ENCODE peak calls at places on chromosomes 4 and X, in five cellular contexts. E, U, B, A and Y are unnamed samples.
A peak's percentile ranks its signal among the peaks of the same experiment; 100 is the strongest.

GRCh38 chrX:151694661-151695582 is at the start of gene PRRG3:
- DNase-seq in A (no peak), B (no peak), U (no peak), E (no peak), Y (no peak)

GRCh38 chr4:155854597-155855226 is 11.4 kb downstream of the ASIC5 start:
- DNase-seq in E (no peak), B (no peak), U (no peak), A (no peak), Y (no peak)

GRCh38 chrX:95059909-95060308 is 1385.9 kb downstream of the FAM133A start:
- DNase-seq in B (no peak), U (no peak), E (no peak), A (no peak), Y (no peak)

GRCh38 chr4:87053802-87054767 is 119.3 kb downstream of the AFF1 start:
- DNase-seq in E (no peak), A (no peak), U (no peak), B (no peak), Y (no peak)

GRCh38 chr4:45453258-45453841 is 670.5 kb downstream of the GABRG1 start:
- DNase-seq in E (no peak), A (no peak), B (no peak), U (no peak), Y (no peak)

GRCh38 chr4:3816256-3816825 is 50.2 kb downstream of the ADRA2C start:
- DNase-seq in B (no peak), E (no peak), U (peak; percentile 30), A (peak; percentile 35), Y (no peak)

GRCh38 chrX:38426785-38427184 is 74.4 kb downstream of the OTC start:
- DNase-seq in A (no peak), B (no peak), E (no peak), U (no peak), Y (no peak)

GRCh38 chr4:76302856-76303438 is 3.6 kb upstream of the STBD1 start:
- DNase-seq in B (no peak), A (no peak), E (no peak), U (no peak), Y (no peak)

GRCh38 chr4:89586318-89586717 is 250.6 kb downstream of the SNCA start:
- DNase-seq in B (no peak), E (no peak), A (no peak), U (no peak), Y (no peak)

GRCh38 chr4:174826660-174827059 is 2.4 kb downstream of the GLRA3 start:
- DNase-seq in B (no peak), E (no peak), U (no peak), A (no peak), Y (no peak)

GRCh38 chr4:175470141-175470540 is 341.9 kb downstream of the GPM6A start:
- DNase-seq in A (no peak), U (no peak), E (no peak), B (no peak), Y (no peak)

GRCh38 chrX:19593684-19594083 is 78.4 kb upstream of the MAP3K15 start:
- DNase-seq in E (no peak), A (no peak), B (no peak), U (no peak), Y (no peak)

GRCh38 chr4:129808242-129808641 is 712.3 kb downstream of the C4orf33 start:
- DNase-seq in B (no peak), U (no peak), A (no peak), E (no peak), Y (no peak)

GRCh38 chr4:148757171-148757570 is 315.0 kb upstream of the NR3C2 start:
- DNase-seq in A (no peak), U (no peak), E (no peak), B (no peak), Y (no peak)

GRCh38 chrX:83185887-83186286 is 322.2 kb upstream of the POU3F4 start:
- DNase-seq in A (no peak), E (no peak), U (peak; percentile 35), B (no peak), Y (no peak)

GRCh38 chrX:97531824-97532223 is 648.1 kb downstream of the RPA4 start:
- DNase-seq in B (no peak), A (no peak), E (no peak), U (no peak), Y (no peak)

DNA sequence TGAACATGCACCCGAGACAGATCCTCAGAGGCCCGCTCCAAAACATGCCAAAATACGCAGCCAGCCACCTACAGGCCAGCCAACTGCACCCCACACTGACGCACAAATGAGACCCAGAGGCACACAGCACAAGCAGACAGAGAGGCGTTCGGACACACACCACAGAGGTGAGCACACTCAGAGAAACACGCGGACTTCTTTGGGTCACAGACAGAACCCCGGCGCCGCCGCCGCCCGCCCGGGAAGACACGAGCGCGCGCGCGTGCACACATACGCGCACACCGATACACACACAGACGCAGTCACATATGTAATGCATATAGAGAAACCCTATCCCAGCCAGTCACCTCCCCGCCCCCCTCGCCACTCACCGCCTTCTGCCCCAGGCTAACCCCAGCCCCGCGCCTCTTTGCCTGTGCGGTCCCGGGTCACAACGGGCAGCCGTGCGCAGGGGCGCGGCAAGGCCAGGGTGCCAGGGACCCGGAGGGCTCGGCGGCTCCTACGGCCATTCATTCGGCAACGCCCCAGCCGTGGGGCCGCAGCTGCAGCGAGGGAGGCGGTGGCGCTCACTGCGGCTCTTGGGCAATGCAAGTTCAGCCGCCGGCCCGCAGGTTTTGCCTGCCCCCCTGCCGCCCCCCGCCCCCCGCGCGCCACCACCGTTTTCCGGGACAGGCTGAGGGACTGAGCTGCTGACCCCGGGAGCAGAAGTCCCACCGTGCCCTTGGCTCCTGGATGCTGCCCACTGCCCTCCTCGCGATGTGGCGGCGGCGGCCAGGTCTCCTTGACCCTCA is 532 bp downstream of the SEPTIN6 start:
- DNase-seq in B (peak; percentile 58), E (no peak), A (peak; percentile 54), U (peak; percentile 65), Y (no peak)
- TF ChIP-seq CTCF in B (no peak), E (no peak), A (no peak), U (no peak), Y (no peak)

GRCh38 chr4:153222162-153222789 is 18.0 kb downstream of the TRIM2 start:
- DNase-seq in B (peak; percentile 77), A (no peak), U (no peak), E (peak; percentile 74), Y (no peak)
- H3K4me3 ChIP-seq in B (peak overlapping the region; percentile 47), A (peak overlapping the region; percentile 71), U (peak overlapping the region; percentile 16), E (peak overlapping the region; percentile 68), Y (peak overlapping the region; percentile 72)

GRCh38 chr4:183666088-183666487 is 7.0 kb downstream of the TRAPPC11 start:
- DNase-seq in E (no peak), B (no peak), A (no peak), U (no peak), Y (no peak)
- H3K36me3 ChIP-seq in E (no peaks in the 10 kb centered on the region), B (peaks cover 11% of the 10 kb centered on the region), A (peaks cover 59% of the 10 kb centered on the region), U (no peaks in the 10 kb centered on the region), Y (peaks cover 73% of the 10 kb centered on the region)

GRCh38 chr4:182248295-182248694 is 5.1 kb downstream of the TENM3 start:
- DNase-seq in A (no peak), B (no peak), E (no peak), U (no peak), Y (no peak)

GRCh38 chr4:182245541-182246245 is 2.5 kb downstream of the TENM3 start:
- DNase-seq in B (no peak), E (no peak), A (no peak), U (no peak), Y (no peak)

GRCh38 chr4:182242793-182243192 is 409 bp upstream of the TENM3 start:
- DNase-seq in B (no peak), U (no peak), E (no peak), A (no peak), Y (no peak)

GRCh38 chr4:182245041-182245440 is 1.8 kb downstream of the TENM3 start:
- DNase-seq in E (no peak), U (no peak), B (no peak), A (no peak), Y (no peak)

GRCh38 chr4:182246401-182247205 is 3.4 kb downstream of the TENM3 start:
- DNase-seq in U (no peak), A (no peak), E (no peak), B (no peak), Y (no peak)
- TF ChIP-seq CTCF in U (no peak), A (no peak), E (no peak), B (no peak), Y (no peak)

GRCh38 chr4:39529534-39529933 is 2.3 kb upstream of the UGDH start:
- DNase-seq in E (no peak), A (no peak), U (no peak), B (no peak), Y (no peak)
- H3K4me3 ChIP-seq in E (no peak overlapping the region), A (no peak overlapping the region), U (no peak overlapping the region), B (no peak overlapping the region), Y (no peak overlapping the region)

GRCh38 chr4:106337916-106338315 is 21.6 kb downstream of the AIMP1 start:
- DNase-seq in A (no peak), U (no peak), E (no peak), B (no peak), Y (no peak)

GRCh38 chr4:106338671-106339070 is 22.3 kb downstream of the AIMP1 start:
- DNase-seq in B (no peak), U (no peak), A (no peak), E (no peak), Y (no peak)

GRCh38 chr4:106333186-106333585 is 16.8 kb downstream of the AIMP1 start:
- DNase-seq in U (no peak), A (no peak), B (no peak), E (no peak), Y (no peak)

GRCh38 chr4:106329027-106329618 is 12.8 kb downstream of the AIMP1 start:
- DNase-seq in E (no peak), U (no peak), A (no peak), B (no peak), Y (no peak)

GRCh38 chr4:106334732-106335131 is 18.4 kb downstream of the AIMP1 start:
- DNase-seq in U (no peak), A (no peak), B (no peak), E (no peak), Y (no peak)
- H3K36me3 ChIP-seq in U (peaks cover 10% of the 10 kb centered on the region), A (peaks cover 98% of the 10 kb centered on the region), B (no peaks in the 10 kb centered on the region), E (no peaks in the 10 kb centered on the region), Y (no peaks in the 10 kb centered on the region)